ENCODE peak calls at places on chromosomes 12 and 14, in six cellular contexts. N, G, D, Y, Z and T are unnamed samples.

GRCh38 chr12:47032644-47033043 is 46.8 kb upstream of the PCED1B start:
- DNase-seq in Y (peak), D (peak), Z (no peak), G (peak), N (no peak), T (peak)

GRCh38 chr12:29889737-29890136 is 106.0 kb upstream of the TMTC1 start:
- DNase-seq in D (peak), G (peak), Y (peak), N (no peak), Z (no peak), T (peak)

GRCh38 chr14:105377555-105378182 is 20.7 kb upstream of the TEX22 start:
- DNase-seq in Z (no peak), D (no peak), Y (no peak), N (no peak), G (no peak), T (no peak)

GRCh38 chr12:25965682-25966081 is 7.2 kb downstream of the RASSF8 start:
- DNase-seq in Y (no peak), G (no peak), Z (no peak), N (no peak), D (no peak), T (no peak)

GRCh38 chr12:89160716-89161123 is 191.6 kb downstream of the DUSP6 start:
- DNase-seq in N (no peak), G (peak), D (no peak), Y (peak), Z (peak), T (no peak)

GRCh38 chr14:88695873-88696272 is 96.9 kb downstream of the EML5 start:
- DNase-seq in N (no peak), G (peak), D (no peak), Y (no peak), Z (no peak), T (no peak)

GRCh38 chr14:50714452-50715073 is 46.5 kb upstream of the SAV1 start:
- DNase-seq in Y (peak), N (no peak), G (peak), Z (peak), D (peak), T (peak)

GRCh38 chr12:132771126-132771838 is 9.7 kb upstream of the ANKLE2 start:
- DNase-seq in D (no peak), G (peak), N (no peak), Y (no peak), Z (no peak), T (peak)

GRCh38 chr12:110501378-110501721 is 561 bp downstream of the VPS29 start:
- DNase-seq in N (no peak), G (peak), Y (peak), Z (peak), D (no peak), T (peak)

GRCh38 chr12:130427381-130427887 is 89.7 kb downstream of the PIWIL1 start:
- DNase-seq in Y (no peak), N (no peak), Z (no peak), D (no peak), G (no peak), T (no peak)

GRCh38 chr14:59275668-59276067 is 87.2 kb downstream of the DAAM1 start:
- DNase-seq in Y (peak), G (peak), N (no peak), D (peak), Z (no peak), T (no peak)

GRCh38 chr12:108724054-108724889 is 7.0 kb downstream of the CORO1C start:
- DNase-seq in D (no peak), G (peak), Z (no peak), Y (peak), N (no peak), T (no peak)

GRCh38 chr12:109493938-109494337 is 16.5 kb downstream of the UBE3B start:
- DNase-seq in D (no peak), Z (no peak), Y (no peak), N (no peak), G (no peak), T (no peak)

GRCh38 chr12:47277972-47278448 is 198.3 kb upstream of the AMIGO2 start:
- DNase-seq in G (peak), N (no peak), Y (peak), D (peak), Z (no peak), T (no peak)

GRCh38 chr12:77796775-77797174 is 33.9 kb upstream of the NAV3 start:
- DNase-seq in G (peak), N (no peak), D (no peak), Z (no peak), Y (no peak), T (no peak)

GRCh38 chr12:29216797-29217583 is 67.9 kb downstream of the FAR2 start:
- DNase-seq in G (no peak), Y (no peak), D (no peak), N (no peak), Z (no peak), T (no peak)

GRCh38 chr12:41365653-41366131 is 177.6 kb downstream of the PDZRN4 start:
- DNase-seq in D (no peak), G (no peak), N (no peak), Z (no peak), Y (no peak), T (no peak)

GRCh38 chr14:36130186-36130585 is 46.3 kb downstream of the PTCSC3 start:
- DNase-seq in G (no peak), Y (no peak), N (no peak), D (no peak), Z (no peak), T (no peak)

GRCh38 chr12:121114019-121114639 is 18.5 kb upstream of the P2RX7 start:
- DNase-seq in Y (no peak), D (no peak), N (no peak), Z (no peak), G (no peak), T (no peak)

GRCh38 chr14:26137161-26137560 is 460.7 kb downstream of the NOVA1 start:
- DNase-seq in Y (no peak), G (no peak), N (no peak), Z (no peak), D (no peak), T (no peak)

GRCh38 chr14:58808828-58809227 is 171.1 kb downstream of the DACT1 start:
- DNase-seq in Y (peak), G (peak), Z (peak), N (no peak), D (no peak), T (no peak)

GRCh38 chr12:94704452-94704871 is 54.1 kb upstream of the TMCC3 start:
- DNase-seq in D (no peak), Z (peak), G (peak), Y (peak), N (no peak), T (no peak)

GRCh38 chr12:18141583-18141982 is 51.6 kb upstream of the RERGL start:
- DNase-seq in Z (no peak), Y (no peak), N (no peak), G (no peak), D (no peak), T (no peak)

GRCh38 chr12:121295746-121296617 is 527 bp downstream of the CAMKK2 start:
- DNase-seq in Y (peak), N (no peak), G (no peak), Z (peak), D (no peak), T (no peak)

GRCh38 chr14:94129111-94129757 is at the start of gene IFI27L2:
- DNase-seq in Z (peak), N (peak), D (peak), Y (peak), G (peak), T (peak)

GRCh38 chr14:103546651-103547454 is 15.6 kb downstream of the BAG5 start:
- DNase-seq in Z (peak), N (peak), Y (peak), D (peak), G (no peak), T (peak)

GRCh38 chr12:79648872-79649271 is 41.9 kb downstream of the PAWR start:
- DNase-seq in N (no peak), Y (no peak), Z (no peak), D (no peak), G (no peak), T (no peak)

GRCh38 chr14:68394719-68395117 is 398.1 kb downstream of the ZFP36L1 start:
- DNase-seq in Z (no peak), D (no peak), Y (no peak), G (no peak), N (peak), T (no peak)

GRCh38 chr12:116078396-116078795 is 199.1 kb downstream of the MED13L start:
- DNase-seq in Z (no peak), D (no peak), G (no peak), N (no peak), Y (no peak), T (no peak)

GRCh38 chr12:107610030-107610859 is 75.4 kb upstream of the PWP1 start:
- DNase-seq in N (peak), Y (peak), D (no peak), G (peak), Z (no peak), T (peak)
- H3K4me3 ChIP-seq in N (no peak), Y (no peak), D (no peak), G (no peak), Z (no peak), T (no peak)

GRCh38 chr12:7959278-7960063 is 23.5 kb upstream of the SLC2A3 start:
- DNase-seq in Z (no peak), D (no peak), Y (no peak), N (no peak), G (no peak), T (peak)

GRCh38 chr12:7966558-7966957 is 30.6 kb upstream of the SLC2A3 start:
- DNase-seq in Z (no peak), N (no peak), D (no peak), G (no peak), Y (no peak), T (no peak)

DNA sequence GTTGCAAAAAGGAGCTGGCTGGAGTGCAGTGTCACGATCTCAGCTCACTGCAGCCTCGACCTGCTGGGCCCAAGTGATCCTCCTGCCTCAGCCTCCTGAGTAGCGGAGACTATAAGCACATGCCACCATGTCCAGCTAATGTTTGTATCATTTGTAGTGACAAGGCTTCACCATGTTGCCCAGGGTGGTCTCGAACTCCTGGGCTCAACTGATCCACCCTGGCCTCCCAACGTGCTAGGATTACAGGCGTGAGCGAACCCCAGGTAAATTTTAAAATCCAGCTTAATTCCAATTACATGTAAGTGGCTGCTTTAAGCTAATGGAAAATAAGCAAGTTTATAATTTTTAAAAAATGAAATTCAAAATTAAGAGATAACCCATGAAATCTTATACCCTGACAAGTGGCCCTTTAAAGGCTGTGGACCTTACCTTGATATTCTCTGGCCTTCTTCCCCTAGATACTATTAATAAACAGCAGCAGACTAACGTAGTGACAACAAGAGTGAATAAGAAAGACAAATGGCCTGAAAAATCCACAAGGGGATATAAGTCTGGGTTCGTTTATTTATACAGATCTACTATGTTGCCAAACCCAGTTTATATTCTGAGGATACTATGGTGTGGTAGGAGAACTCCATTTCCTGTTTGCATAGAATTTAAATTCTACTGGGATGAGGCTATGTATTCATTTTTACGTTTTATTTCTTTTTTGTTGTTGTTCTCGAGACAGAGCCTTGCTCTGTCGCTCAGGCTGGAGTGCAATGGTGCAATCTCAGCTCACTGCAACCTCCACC is 25.6 kb upstream of the SLC2A3 start:
- DNase-seq in Y (no peak), N (no peak), Z (no peak), G (peak), D (no peak), T (no peak)
- H3K4me3 ChIP-seq in Y (peak), N (peak), Z (no peak), G (no peak), D (peak), T (peak)

GRCh38 chr12:123266679-123267277 is 4.9 kb downstream of the CDK2AP1 start:
- DNase-seq in N (no peak), D (no peak), Z (no peak), G (no peak), Y (no peak), T (no peak)

GRCh38 chr12:123267991-123268843 is 3.4 kb downstream of the CDK2AP1 start:
- DNase-seq in D (no peak), Y (no peak), G (no peak), Z (peak), N (peak), T (no peak)

GRCh38 chr12:123265851-123266678 is 5.6 kb downstream of the CDK2AP1 start:
- DNase-seq in D (no peak), N (no peak), Y (no peak), G (no peak), Z (no peak), T (no peak)

GRCh38 chr12:123268850-123269249 is 2.8 kb downstream of the CDK2AP1 start:
- DNase-seq in D (no peak), G (no peak), Y (no peak), Z (no peak), N (no peak), T (no peak)

DNA sequence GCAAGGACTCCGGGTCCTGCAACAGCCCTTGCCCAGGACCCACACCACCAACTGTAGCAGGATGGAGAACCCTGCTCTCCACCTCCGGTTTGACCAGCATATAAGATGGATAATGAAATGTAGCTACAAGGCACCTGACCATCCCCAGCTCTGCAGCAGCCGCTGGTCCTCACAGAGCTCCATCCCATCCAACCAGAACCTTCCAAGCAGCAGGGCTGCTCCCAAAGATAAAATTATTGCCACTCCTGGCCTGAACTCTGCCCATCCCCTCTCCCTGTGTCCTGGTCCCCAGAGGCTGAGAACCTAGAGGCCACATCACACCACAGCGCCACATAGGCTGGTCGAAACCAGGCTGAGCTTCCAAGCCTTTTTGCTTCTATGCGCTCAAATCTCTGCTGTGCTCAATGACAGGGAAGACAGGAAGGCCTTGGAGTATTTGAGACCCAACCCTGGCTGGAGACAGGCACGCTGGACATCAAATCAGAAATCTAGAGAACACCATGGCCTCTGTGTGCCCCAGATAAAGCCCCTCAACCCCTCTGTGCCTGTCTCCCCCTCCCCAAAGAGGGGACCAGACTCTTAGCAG is 4.2 kb downstream of the CDK2AP1 start:
- DNase-seq in G (no peak), N (no peak), D (no peak), Y (no peak), Z (no peak), T (no peak)
- H3K4me3 ChIP-seq in G (no peak), N (peak), D (no peak), Y (no peak), Z (no peak), T (no peak)

GRCh38 chr14:91413547-91414474 is 3.8 kb downstream of the CCDC88C start:
- DNase-seq in D (no peak), Y (no peak), N (no peak), Z (peak), G (no peak), T (no peak)

GRCh38 chr14:91409991-91410401 is 7.6 kb downstream of the CCDC88C start:
- DNase-seq in G (no peak), D (no peak), Z (no peak), N (no peak), Y (no peak), T (no peak)

GRCh38 chr14:91412939-91413338 is 4.7 kb downstream of the CCDC88C start:
- DNase-seq in D (no peak), Z (no peak), Y (no peak), N (no peak), G (no peak), T (no peak)

GRCh38 chr14:91414475-91415342 is 2.9 kb downstream of the CCDC88C start:
- DNase-seq in N (no peak), D (no peak), Y (no peak), G (no peak), Z (no peak), T (no peak)

GRCh38 chr14:91410781-91411536 is 6.7 kb downstream of the CCDC88C start:
- DNase-seq in Z (no peak), G (no peak), Y (no peak), D (no peak), N (no peak), T (peak)
- H3K4me3 ChIP-seq in Z (no peak), G (no peak), Y (no peak), D (no peak), N (no peak), T (peak)

GRCh38 chr14:24261256-24261968 is 1.6 kb downstream of the TGM1 start:
- DNase-seq in Z (no peak), Y (no peak), G (no peak), D (no peak), N (no peak), T (no peak)

GRCh38 chr14:24261969-24262327 is 1.0 kb downstream of the TGM1 start:
- DNase-seq in G (no peak), N (no peak), D (no peak), Y (no peak), Z (no peak), T (no peak)

GRCh38 chr14:24260026-24260779 is 2.8 kb downstream of the TGM1 start:
- DNase-seq in G (no peak), N (no peak), D (no peak), Z (peak), Y (no peak), T (no peak)

GRCh38 chr14:24259282-24260025 is 3.5 kb downstream of the TGM1 start:
- DNase-seq in N (no peak), G (no peak), Z (peak), Y (no peak), D (no peak), T (no peak)

DNA sequence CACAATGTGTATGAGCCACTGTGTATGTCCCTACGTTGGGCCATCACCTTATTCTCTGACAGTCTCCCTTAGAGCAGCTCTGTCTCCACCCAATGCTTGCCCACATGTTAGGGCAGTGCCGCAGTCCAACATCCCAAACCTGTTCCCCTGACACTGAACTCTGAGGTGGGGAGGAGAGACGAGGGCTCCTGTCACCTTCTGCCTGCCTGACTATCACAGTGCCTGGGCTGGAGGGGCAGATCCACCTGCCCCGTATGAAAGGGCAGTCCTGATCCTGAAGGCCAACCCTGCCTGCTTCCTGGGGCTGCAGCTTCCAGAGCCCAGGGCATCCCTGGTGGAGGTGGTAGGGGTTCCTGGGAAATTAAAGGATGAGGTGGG is 2.2 kb downstream of the TGM1 start:
- DNase-seq in N (no peak), D (no peak), Z (no peak), Y (no peak), G (no peak), T (no peak)
- H3K4me3 ChIP-seq in N (no peak), D (no peak), Z (no peak), Y (no peak), G (no peak), T (no peak)

DNA sequence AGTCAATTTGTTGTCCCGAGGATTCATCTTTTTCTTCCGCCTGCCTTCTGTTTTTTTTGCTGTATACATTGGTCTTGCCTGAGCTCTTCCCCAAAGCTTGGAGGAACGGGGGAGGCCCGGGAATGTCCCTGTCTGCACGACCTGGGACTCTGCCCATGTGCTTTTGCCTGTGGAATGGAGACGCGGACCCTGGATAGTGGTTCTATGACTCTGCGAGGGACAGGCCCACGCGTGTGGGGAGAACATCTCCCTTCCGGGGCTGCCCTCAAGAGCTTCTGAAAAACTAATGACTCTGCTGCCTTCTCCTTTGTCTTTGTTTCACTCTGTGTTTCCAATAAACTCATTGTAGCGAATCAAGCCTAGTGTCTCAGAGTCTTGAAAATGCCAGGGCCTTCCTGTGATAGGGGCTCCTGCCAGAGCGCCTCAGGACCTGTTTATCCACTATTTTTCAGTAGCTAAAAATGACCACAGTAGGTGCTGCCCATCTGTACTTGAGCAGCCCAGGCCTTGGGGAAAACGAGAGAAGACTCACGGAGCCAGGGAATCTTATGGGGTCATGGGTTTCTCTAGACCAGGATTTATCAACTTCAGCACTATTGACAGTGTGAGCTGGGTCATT is 12.3 kb downstream of the KRT83 start:
- DNase-seq in D (no peak), G (no peak), N (peak), Y (no peak), Z (no peak), T (no peak)
- H3K4me3 ChIP-seq in D (peak), G (no peak), N (peak), Y (no peak), Z (no peak), T (no peak)

GRCh38 chr12:1318327-1319031 is 275.9 kb downstream of the FBXL14 start:
- DNase-seq in D (no peak), Y (no peak), N (peak), G (peak), Z (peak), T (no peak)
- H3K4me3 ChIP-seq in D (no peak), Y (no peak), N (no peak), G (no peak), Z (no peak), T (no peak)

DNA sequence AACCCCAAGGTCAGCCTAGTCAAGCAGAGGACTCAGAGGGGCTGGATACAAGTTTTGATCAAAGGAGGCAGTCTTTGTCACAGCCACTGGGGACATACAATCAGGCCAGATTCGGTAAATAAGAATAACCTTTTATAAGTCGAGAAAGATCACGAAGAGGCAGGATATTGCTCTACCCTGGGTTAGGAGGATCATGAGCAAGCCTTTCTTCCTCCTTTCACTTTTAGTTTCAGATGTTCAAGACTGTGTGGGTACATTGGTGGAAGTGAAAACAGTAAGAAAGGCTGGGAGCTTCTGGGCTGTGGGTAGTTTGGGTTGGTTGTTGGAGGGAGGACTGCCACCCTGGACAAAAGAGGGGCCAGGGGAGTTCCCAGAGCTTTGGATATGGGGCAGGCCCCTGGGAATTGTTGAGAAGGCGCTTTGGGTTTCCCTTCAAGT is 127.7 kb downstream of the SNAPC1 start:
- DNase-seq in Z (no peak), N (no peak), D (no peak), G (no peak), Y (no peak), T (peak)
- H3K4me3 ChIP-seq in Z (no peak), N (no peak), D (no peak), G (no peak), Y (no peak), T (no peak)